ENCODE peak calls at places on chromosomes 2 and 18, in six cellular contexts. A, S, H, X, W and O are unnamed samples.
A peak's percentile ranks its signal among the peaks of the same experiment; 100 is the strongest.

GRCh38 chr2:112690853-112691390 is 29.9 kb upstream of the NT5DC4 start:
- DNase-seq in A (peak; percentile 48), S (peak; percentile 83), H (peak; percentile 96), X (peak; percentile 48), W (peak; percentile 76), O (peak; percentile 77)

GRCh38 chr2:158460632-158461297 is 4.0 kb downstream of the PKP4 start:
- DNase-seq in A (no peak), S (no peak), H (no peak), X (no peak), W (no peak), O (peak; percentile 41)

GRCh38 chr2:111037136-111037535 is 83.6 kb upstream of the BCL2L11 start:
- DNase-seq in A (no peak), S (no peak), H (no peak), X (no peak), W (peak; percentile 61), O (no peak)

GRCh38 chr18:12088096-12088495 is 5.5 kb upstream of the ANKRD62 start:
- DNase-seq in A (no peak), S (no peak), H (no peak), X (no peak), W (no peak), O (no peak)

GRCh38 chr2:146365041-146365440 is 1479.8 kb upstream of the ACVR2A start:
- DNase-seq in A (no peak), S (no peak), H (no peak), X (no peak), W (no peak), O (no peak)

GRCh38 chr2:143139835-143140393 is 10.7 kb downstream of the ARHGAP15 start:
- DNase-seq in A (no peak), S (no peak), H (no peak), X (no peak), W (no peak), O (no peak)

GRCh38 chr2:42841344-42841743 is 49.0 kb upstream of the HAAO start:
- DNase-seq in A (no peak), S (peak; percentile 13), H (no peak), X (no peak), W (no peak), O (no peak)

GRCh38 chr2:64018715-64019082 is 529 bp downstream of the VPS54 start:
- DNase-seq in A (no peak), S (peak; percentile 51), H (peak; percentile 29), X (no peak), W (no peak), O (peak; percentile 51)

GRCh38 chr2:128641421-128642095 is 322.9 kb upstream of the HS6ST1 start:
- DNase-seq in A (no peak), S (peak; percentile 15), H (no peak), X (no peak), W (no peak), O (no peak)

GRCh38 chr18:9173770-9174233 is 37.2 kb downstream of the ANKRD12 start:
- DNase-seq in A (no peak), S (no peak), H (no peak), X (no peak), W (no peak), O (no peak)

GRCh38 chr2:131085646-131086045 is 7.6 kb downstream of the FAM168B start:
- DNase-seq in A (no peak), S (no peak), H (no peak), X (no peak), W (no peak), O (no peak)

GRCh38 chr18:8536922-8537321 is 72.3 kb upstream of the RAB12 start:
- DNase-seq in A (no peak), S (no peak), H (no peak), X (no peak), W (no peak), O (no peak)

GRCh38 chr18:9454061-9454703 is 21.1 kb upstream of the RALBP1 start:
- DNase-seq in A (no peak), S (no peak), H (no peak), X (no peak), W (no peak), O (no peak)

GRCh38 chr2:30225131-30225762 is 6.1 kb upstream of the LBH start:
- DNase-seq in A (peak; percentile 72), S (no peak), H (no peak), X (no peak), W (peak; percentile 82), O (peak; percentile 70)
- H3K4me3 ChIP-seq in A (peak overlapping the region; percentile 58), S (no peak overlapping the region), H (no peak overlapping the region), X (no peak overlapping the region), W (peak overlapping the region; percentile 59), O (peak overlapping the region; percentile 17)

GRCh38 chr2:216683846-216684245 is 11.5 kb downstream of the IGFBP5 start:
- DNase-seq in A (peak; percentile 99), S (peak; percentile 56), H (peak; percentile 93), X (no peak), W (no peak), O (no peak)
- H3K27ac ChIP-seq in A (peak overlapping the region; percentile 63), S (no peak overlapping the region), H (no peak overlapping the region), X (peak overlapping the region; percentile 18), W (no peak overlapping the region), O (no peak overlapping the region)

GRCh38 chr2:191748050-191748449 is 70.1 kb downstream of the NABP1 start:
- DNase-seq in A (peak; percentile 48), S (no peak), H (no peak), X (no peak), W (no peak), O (no peak)

GRCh38 chr2:191746306-191746705 is 68.4 kb downstream of the NABP1 start:
- DNase-seq in A (peak; percentile 5), S (no peak), H (no peak), X (no peak), W (no peak), O (no peak)

GRCh38 chr2:191746809-191747208 is 68.9 kb downstream of the NABP1 start:
- DNase-seq in A (no peak), S (no peak), H (no peak), X (no peak), W (no peak), O (no peak)

GRCh38 chr2:191749181-191749540 is 71.2 kb downstream of the NABP1 start:
- DNase-seq in A (no peak), S (no peak), H (no peak), X (no peak), W (no peak), O (no peak)

GRCh38 chr2:191748528-191749180 is 70.7 kb downstream of the NABP1 start:
- DNase-seq in A (peak; percentile 30), S (no peak), H (no peak), X (no peak), W (no peak), O (no peak)
- H3K4me3 ChIP-seq in A (no peak overlapping the region), S (no peak overlapping the region), H (no peak overlapping the region), X (no peak overlapping the region), W (no peak overlapping the region), O (no peak overlapping the region)

GRCh38 chr2:192067631-192068030 is 127.1 kb downstream of the TMEFF2 start:
- DNase-seq in A (no peak), S (no peak), H (no peak), X (no peak), W (no peak), O (no peak)
- H3K27ac ChIP-seq in A (no peak overlapping the region), S (no peak overlapping the region), H (no peak overlapping the region), X (no peak overlapping the region), W (no peak overlapping the region), O (no peak overlapping the region)

DNA sequence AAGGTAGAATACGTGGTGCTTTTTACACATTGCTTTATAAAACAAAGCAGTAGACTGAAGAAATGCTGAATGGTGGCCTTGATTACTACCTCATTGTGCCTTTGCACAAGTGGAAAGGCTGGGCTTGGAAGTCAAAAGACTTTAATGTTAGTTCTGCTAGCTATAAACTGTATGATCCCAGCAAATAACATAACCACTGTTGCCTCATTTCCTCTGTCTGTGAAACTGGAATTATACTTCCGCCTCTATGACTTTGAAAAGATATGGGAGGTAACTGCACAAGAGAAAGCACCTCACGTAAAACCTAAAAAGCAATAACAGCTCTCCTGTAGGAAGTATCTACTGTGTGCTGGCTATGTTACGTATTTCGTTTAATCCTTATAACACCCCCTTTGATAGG is 43.4 kb upstream of the DSC1 start:
- DNase-seq in A (no peak), S (no peak), H (peak; percentile 78), X (no peak), W (no peak), O (no peak)
- H3K4me3 ChIP-seq in A (no peak overlapping the region), S (no peak overlapping the region), H (peak overlapping the region; percentile 15), X (no peak overlapping the region), W (no peak overlapping the region), O (no peak overlapping the region)

GRCh38 chr2:96333708-96334107 is 1.9 kb upstream of the NCAPH start:
- DNase-seq in A (no peak), S (no peak), H (no peak), X (no peak), W (no peak), O (no peak)

GRCh38 chr2:96340493-96341414 is 5.2 kb downstream of the NCAPH start:
- DNase-seq in A (no peak), S (no peak), H (no peak), X (no peak), W (no peak), O (no peak)

GRCh38 chr2:96336873-96337272 is 1.3 kb downstream of the NCAPH start:
- DNase-seq in A (no peak), S (no peak), H (peak; percentile 42), X (no peak), W (peak; percentile 24), O (no peak)

GRCh38 chr2:96341641-96342040 is 6.1 kb downstream of the NCAPH start:
- DNase-seq in A (no peak), S (no peak), H (no peak), X (no peak), W (no peak), O (no peak)

DNA sequence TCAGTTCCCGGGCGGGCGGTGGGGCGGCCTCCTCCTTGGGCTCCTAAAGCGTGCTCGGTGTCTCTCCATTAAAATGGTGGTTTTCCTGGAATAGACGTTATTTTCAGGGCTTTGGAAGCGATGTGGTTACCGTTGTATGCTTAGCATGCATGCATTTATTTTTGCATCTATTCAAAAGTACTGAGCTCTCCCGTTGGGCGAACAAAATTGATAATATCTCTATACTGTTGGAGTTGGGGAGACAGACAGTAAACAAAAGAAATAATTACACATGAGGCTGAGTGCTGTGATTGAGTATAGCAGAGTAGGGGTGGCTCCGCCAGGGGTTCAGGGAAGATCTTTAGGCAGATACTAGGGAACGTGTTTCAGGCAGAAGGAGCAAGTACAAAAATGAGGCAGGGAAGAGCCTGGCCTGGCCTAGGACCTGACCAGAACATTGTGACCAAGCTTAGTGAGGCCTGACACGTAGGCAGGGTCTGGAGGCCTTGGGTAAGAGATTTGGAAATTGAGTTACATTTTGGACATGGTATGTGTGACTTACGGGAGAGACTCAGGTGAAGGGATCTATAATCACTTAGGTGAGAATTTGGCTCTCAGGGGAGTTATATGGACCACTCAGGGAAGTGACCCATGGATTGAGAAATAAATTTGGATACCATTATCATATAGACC is 674 bp downstream of the NCAPH start:
- DNase-seq in A (no peak), S (no peak), H (no peak), X (no peak), W (peak; percentile 23), O (no peak)
- H3K27ac ChIP-seq in A (peak overlapping the region; percentile 65), S (peak overlapping the region; percentile 96), H (peak overlapping the region; percentile 78), X (peak overlapping the region; percentile 92), W (peak overlapping the region; percentile 85), O (peak overlapping the region; percentile 86)

GRCh38 chr2:47784349-47784851 is 1.5 kb downstream of the MSH6 start:
- DNase-seq in A (peak; percentile 42), S (no peak), H (no peak), X (no peak), W (no peak), O (no peak)
- H3K4me3 ChIP-seq in A (peak overlapping the region; percentile 67), S (no peak overlapping the region), H (peak overlapping the region; percentile 90), X (peak overlapping the region; percentile 81), W (peak overlapping the region; percentile 100), O (peak overlapping the region; percentile 99)